ENCODE peak calls at places on chromosomes 11 and 22, in eight cellular contexts. C is spleen, A is GM12864, B is dorsolateral prefrontal cortex, N is lung, I is tibial artery, Q is neural progenitor cell, G is NB4. K is an unnamed sample.

GRCh38 chr11:113339909-113340569 is 25.7 kb downstream of the TTC12 start:
- DNase-seq in I (no peak), Q (no peak), A (no peak), N (no peak), G (no peak), C (no peak), B (no peak), K (no peak)

GRCh38 chr22:40911772-40912171 is 39.4 kb upstream of the RBX1 start:
- DNase-seq in Q (no peak), I (no peak), A (no peak), C (no peak), N (no peak), G (no peak), B (no peak), K (no peak)

GRCh38 chr22:26513852-26514251 is 1.6 kb upstream of the TFIP11 start:
- DNase-seq in N (no peak), A (no peak), I (no peak), G (no peak), B (no peak), C (no peak), Q (no peak), K (no peak)

GRCh38 chr22:19216579-19216978 is 38.0 kb upstream of the SLC25A1 start:
- DNase-seq in I (no peak), B (no peak), Q (no peak), G (no peak), A (no peak), C (no peak), N (no peak), K (no peak)

GRCh38 chr22:50074056-50074455 is 11.2 kb downstream of the MLC1 start:
- DNase-seq in G (no peak), B (no peak), C (peak), A (no peak), Q (no peak), N (no peak), I (peak), K (no peak)

GRCh38 chr22:42967933-42968332 is 47.0 kb downstream of the PACSIN2 start:
- DNase-seq in I (peak), B (no peak), N (peak), Q (no peak), C (peak), A (no peak), G (peak), K (no peak)

GRCh38 chr11:106131998-106132397 is 54.5 kb downstream of the AASDHPPT start:
- DNase-seq in C (no peak), B (no peak), I (no peak), G (no peak), Q (peak), A (no peak), N (no peak), K (no peak)

GRCh38 chr22:42994917-42995562 is 19.9 kb downstream of the PACSIN2 start:
- DNase-seq in C (no peak), Q (no peak), B (no peak), I (peak), G (peak), A (no peak), N (peak), K (peak)

GRCh38 chr22:46192210-46192993 is 42.1 kb downstream of the PPARA start:
- DNase-seq in G (no peak), N (no peak), A (no peak), C (no peak), B (no peak), Q (no peak), I (no peak), K (no peak)

GRCh38 chr22:26725012-26725676 is 67.8 kb downstream of the MIAT start:
- DNase-seq in A (no peak), G (peak), I (no peak), Q (no peak), C (no peak), N (no peak), B (no peak), K (no peak)

GRCh38 chr11:68870470-68870869 is 28.8 kb upstream of the CPT1A start:
- DNase-seq in G (peak), B (no peak), A (no peak), Q (no peak), I (no peak), N (no peak), C (peak), K (peak)

GRCh38 chr22:39926175-39927152 is 25.6 kb downstream of the GRAP2 start:
- DNase-seq in N (no peak), A (no peak), Q (no peak), B (no peak), C (no peak), G (no peak), I (no peak), K (no peak)

GRCh38 chr11:20112291-20113146 is 47.8 kb downstream of the DBX1 start:
- DNase-seq in G (peak), C (no peak), B (peak), N (peak), I (peak), A (no peak), Q (no peak), K (peak)

GRCh38 chr22:35140879-35141745 is 75.2 kb downstream of the ISX start:
- DNase-seq in N (no peak), Q (peak), G (peak), I (no peak), B (no peak), A (no peak), C (peak), K (no peak)

GRCh38 chr22:25546751-25547150 is 17.7 kb upstream of the GRK3 start:
- DNase-seq in I (no peak), G (peak), A (no peak), C (no peak), N (no peak), B (no peak), Q (no peak), K (no peak)

GRCh38 chr11:121800704-121801516 is 315.1 kb downstream of the BLID start:
- DNase-seq in A (no peak), B (no peak), Q (peak), I (no peak), C (no peak), N (no peak), G (no peak), K (peak)

GRCh38 chr11:67466962-67467771 is 1.9 kb downstream of the TMEM134 start:
- DNase-seq in B (no peak), I (peak), A (no peak), C (no peak), G (no peak), N (no peak), Q (no peak), K (no peak)

GRCh38 chr11:280762-281485 is 2.7 kb downstream of the NLRP6 start:
- DNase-seq in C (peak), N (no peak), B (no peak), I (peak), Q (no peak), G (no peak), A (no peak), K (no peak)

GRCh38 chr22:32556150-32556549 is 81.5 kb downstream of the FBXO7 start:
- DNase-seq in Q (no peak), B (no peak), I (no peak), G (no peak), C (no peak), N (no peak), A (no peak), K (no peak)

GRCh38 chr22:47402876-47403525 is 640.6 kb downstream of the TBC1D22A start:
- DNase-seq in Q (no peak), I (peak), B (no peak), N (no peak), G (no peak), C (peak), A (no peak), K (no peak)

GRCh38 chr11:44903035-44903434 is 47.6 kb downstream of the TP53I11 start:
- DNase-seq in B (no peak), I (no peak), C (no peak), Q (no peak), A (no peak), N (no peak), G (no peak), K (no peak)

GRCh38 chr22:35560366-35560765 is 19.7 kb downstream of the RASD2 start:
- DNase-seq in G (no peak), A (no peak), I (no peak), B (no peak), Q (no peak), N (no peak), C (no peak), K (no peak)

GRCh38 chr22:48198489-48199459 is 1436.3 kb downstream of the TBC1D22A start:
- DNase-seq in I (no peak), N (peak), A (no peak), Q (no peak), C (no peak), B (no peak), G (no peak), K (no peak)

GRCh38 chr11:44875056-44875455 is 75.6 kb downstream of the TP53I11 start:
- DNase-seq in I (no peak), C (no peak), B (no peak), N (no peak), A (no peak), Q (no peak), G (peak), K (no peak)

GRCh38 chr22:19723165-19723989 is at the start of gene GP1BB:
- DNase-seq in C (no peak), Q (peak), B (no peak), A (no peak), I (no peak), G (peak), N (no peak), K (no peak)

GRCh38 chr11:73990727-73991126 is 8.1 kb upstream of the UCP2 start:
- DNase-seq in I (no peak), B (no peak), A (no peak), G (no peak), N (no peak), C (no peak), Q (no peak), K (no peak)

GRCh38 chr11:43579171-43579918 is 101.2 kb upstream of the HSD17B12 start:
- DNase-seq in G (peak), N (no peak), I (no peak), C (no peak), Q (peak), A (no peak), B (no peak), K (peak)

GRCh38 chr11:131246589-131247164 is 123.7 kb upstream of the NTM start:
- DNase-seq in G (peak), C (no peak), A (no peak), Q (peak), B (peak), N (peak), I (no peak), K (no peak)

GRCh38 chr11:128548655-128549255 is 38.6 kb downstream of the ETS1 start:
- DNase-seq in N (peak), Q (peak), A (no peak), G (peak), C (peak), I (no peak), B (no peak), K (no peak)

GRCh38 chr11:22049276-22049675 is 143.6 kb upstream of the ANO5 start:
- DNase-seq in N (no peak), Q (no peak), I (no peak), C (no peak), B (no peak), G (no peak), A (no peak), K (no peak)

GRCh38 chr11:117143390-117143789 is 697 bp upstream of the PAFAH1B2 start:
- DNase-seq in N (peak), A (no peak), B (peak), C (no peak), G (peak), I (peak), Q (peak), K (peak)

GRCh38 chr11:110312670-110313069 is 16.3 kb upstream of the RDX start:
- DNase-seq in A (no peak), B (no peak), N (no peak), C (no peak), Q (no peak), G (no peak), I (no peak), K (no peak)

GRCh38 chr11:22733849-22734248 is 67.4 kb downstream of the GAS2 start:
- DNase-seq in C (no peak), N (no peak), Q (no peak), G (no peak), B (no peak), A (no peak), I (no peak), K (no peak)

GRCh38 chr22:50691521-50691920 is 18.9 kb downstream of the SHANK3 start:
- DNase-seq in C (no peak), G (peak), Q (peak), I (no peak), B (no peak), A (no peak), N (no peak), K (peak)

DNA sequence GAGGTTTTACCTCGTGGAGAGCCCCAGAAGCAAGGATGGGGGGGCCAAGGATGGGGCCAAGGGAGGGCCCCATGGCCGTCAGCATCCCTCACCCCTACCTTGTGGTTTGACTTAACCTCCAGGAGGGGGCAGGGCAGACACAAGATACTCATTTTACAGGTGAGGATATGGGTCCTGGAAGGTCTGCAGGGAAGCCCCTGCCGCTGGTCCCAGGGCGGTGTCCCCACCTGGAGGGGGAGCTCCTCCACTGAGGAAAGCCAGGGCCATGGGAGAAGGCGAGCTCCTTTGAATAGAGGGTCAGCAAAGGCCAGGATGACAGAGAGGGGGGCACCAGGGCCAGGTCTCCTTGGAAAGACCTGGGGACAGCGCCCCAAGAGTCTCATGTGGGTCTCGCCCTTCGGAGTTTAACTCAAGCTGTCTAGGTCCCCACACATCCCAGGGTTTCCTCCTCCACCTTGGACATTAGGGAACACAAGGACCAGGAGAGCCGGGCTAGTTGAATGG is 5.9 kb upstream of the ADORA2A start:
- DNase-seq in N (no peak), G (peak), I (no peak), B (no peak), A (no peak), C (no peak), Q (peak), K (no peak)
- TF ChIP-seq CTCF in N (no peak), G (peak), I (no peak), B (no peak), A (peak), C (peak), Q (peak), K (peak)

GRCh38 chr22:20922141-20922751 is 5.0 kb downstream of the CRKL start:
- DNase-seq in I (no peak), N (no peak), G (no peak), A (no peak), B (no peak), Q (no peak), C (no peak), K (no peak)
- H3K4me3 ChIP-seq in I (no peak), N (no peak), G (peak), A (no peak), B (no peak), Q (no peak), C (no peak), K (no peak)

DNA sequence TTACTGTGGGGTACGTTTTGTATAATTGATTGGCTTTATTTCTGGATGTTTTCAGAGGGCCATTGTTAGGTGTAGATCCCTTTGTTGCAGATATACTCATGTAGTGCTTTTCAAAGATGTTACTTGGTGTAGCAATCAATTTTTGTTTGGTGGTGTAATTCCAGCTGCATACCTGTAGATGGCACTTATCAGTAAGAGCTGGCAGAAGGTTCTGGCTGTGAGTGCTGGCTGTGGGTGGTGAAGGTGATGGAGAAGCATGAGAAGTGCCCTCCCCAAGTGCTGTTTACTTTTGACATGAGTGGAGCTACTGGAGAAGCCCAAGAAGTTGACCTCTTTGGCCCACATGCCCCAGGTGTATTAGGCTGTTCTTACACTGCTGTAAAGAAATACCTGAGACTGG is 1074.9 kb downstream of the FAM181B start:
- DNase-seq in I (no peak), C (no peak), N (no peak), G (peak), Q (peak), B (no peak), A (peak), K (peak)
- TF ChIP-seq CTCF in I (no peak), C (no peak), N (no peak), G (peak), Q (peak), B (no peak), A (peak), K (peak)

GRCh38 chr11:78351193-78351592 is 66.4 kb downstream of the GAB2 start:
- DNase-seq in I (no peak), N (no peak), G (peak), A (no peak), C (no peak), B (no peak), Q (peak), K (no peak)

GRCh38 chr11:78350646-78351165 is 66.9 kb downstream of the GAB2 start:
- DNase-seq in B (no peak), C (no peak), I (no peak), G (peak), Q (peak), A (no peak), N (no peak), K (peak)

GRCh38 chr11:78350101-78350645 is 67.4 kb downstream of the GAB2 start:
- DNase-seq in C (no peak), G (peak), A (no peak), I (no peak), B (no peak), Q (peak), N (no peak), K (peak)

GRCh38 chr11:78349114-78349513 is 68.5 kb downstream of the GAB2 start:
- DNase-seq in A (no peak), N (no peak), G (peak), Q (no peak), C (no peak), I (no peak), B (no peak), K (no peak)

GRCh38 chr11:78349614-78350013 is 68.0 kb downstream of the GAB2 start:
- DNase-seq in Q (no peak), N (no peak), G (no peak), C (no peak), I (no peak), B (no peak), A (no peak), K (peak)
- H3K4me3 ChIP-seq in Q (peak), N (no peak), G (peak), C (no peak), I (no peak), B (peak), A (no peak), K (no peak)

GRCh38 chr11:126764221-126764620 is 236.3 kb downstream of the KIRREL3 start:
- DNase-seq in Q (no peak), C (no peak), N (no peak), G (peak), I (no peak), A (no peak), B (no peak), K (peak)
- TF ChIP-seq CTCF in Q (no peak), C (no peak), N (no peak), G (no peak), I (no peak), A (peak), B (no peak), K (no peak)

K was measured in fibroblast of the aortic adventitia.